ENCODE peak calls at places on chromosomes 13 and 19, in ten cellular contexts. Z is neural progenitor cell; B is neural crest cell; R is CD4-positive, alpha-beta memory T cell; H is GM04503; C is GM12878; F is endothelial cell; N is effector CD8-positive, alpha-beta T cell; K is stimulated activated naive CD8-positive, alpha-beta T cell treated with anti-CD3 and anti-CD28 coated beads, Interleukin-15, Interleukin-2, amounts not matched to agents 100 U/mL and 50 U/mL, for 24 hours; J is fibroblast of pulmonary artery. U is an unnamed sample.

GRCh38 chr19:3325451-3325850 is 40.9 kb upstream of the NFIC start:
- DNase-seq in Z (no peak), B (no peak), R (no peak), H (no peak), C (no peak), F (no peak), N (no peak), K (no peak), J (no peak), U (no peak)

GRCh38 chr13:112247471-112248405 is 128.4 kb upstream of the SPACA7 start:
- DNase-seq in Z (no peak), B (no peak), R (no peak), H (no peak), C (no peak), F (no peak), N (no peak), K (no peak), J (no peak), U (no peak)

GRCh38 chr19:7658219-7658686 is 10.6 kb upstream of the RETN start:
- DNase-seq in Z (peak), B (no peak), R (peak), H (no peak), C (peak), F (no peak), N (no peak), K (peak), J (no peak), U (no peak)

GRCh38 chr19:13953021-13953531 is 767 bp downstream of the DCAF15 start:
- DNase-seq in Z (peak), B (no peak), R (no peak), H (peak), C (no peak), F (no peak), N (peak), K (peak), J (peak), U (no peak)

GRCh38 chr19:41001243-41001971 is 10.3 kb downstream of the CYP2B6 start:
- DNase-seq in Z (peak), B (no peak), R (no peak), H (no peak), C (no peak), F (no peak), N (no peak), K (no peak), J (no peak), U (no peak)

GRCh38 chr13:36518707-36519106 is 86.4 kb downstream of the CCNA1 start:
- DNase-seq in Z (no peak), B (no peak), R (no peak), H (no peak), C (no peak), F (no peak), N (no peak), K (no peak), J (no peak), U (no peak)

GRCh38 chr13:63107163-63107935 is 1691.7 kb upstream of the PCDH20 start:
- DNase-seq in Z (no peak), B (no peak), R (no peak), H (no peak), C (no peak), F (no peak), N (no peak), K (no peak), J (peak), U (no peak)

GRCh38 chr13:50244355-50244912 is 229.2 kb downstream of the KCNRG start:
- DNase-seq in Z (no peak), B (no peak), R (no peak), H (no peak), C (no peak), F (no peak), N (no peak), K (peak), J (no peak), U (no peak)

GRCh38 chr19:36526581-36526980 is 1.5 kb downstream of the ZNF260 start:
- DNase-seq in Z (no peak), B (no peak), R (no peak), H (no peak), C (no peak), F (no peak), N (no peak), K (no peak), J (no peak), U (no peak)

GRCh38 chr19:39112338-39112890 is 13.2 kb upstream of the PAK4 start:
- DNase-seq in Z (no peak), B (no peak), R (no peak), H (no peak), C (no peak), F (no peak), N (no peak), K (no peak), J (no peak), U (no peak)

GRCh38 chr13:80037505-80037888 is 303.4 kb downstream of the SPRY2 start:
- DNase-seq in Z (no peak), B (no peak), R (no peak), H (peak), C (no peak), F (no peak), N (no peak), K (no peak), J (peak), U (no peak)

GRCh38 chr19:16584825-16585801 is 12.9 kb upstream of the SLC35E1 start:
- DNase-seq in Z (no peak), B (no peak), R (no peak), H (no peak), C (no peak), F (no peak), N (no peak), K (no peak), J (no peak), U (no peak)

GRCh38 chr19:47390533-47391488 is 28.5 kb downstream of the MEIS3 start:
- DNase-seq in Z (peak), B (no peak), R (no peak), H (no peak), C (no peak), F (no peak), N (no peak), K (no peak), J (no peak), U (no peak)

GRCh38 chr19:20863176-20863575 is 59.9 kb upstream of the ZNF85 start:
- DNase-seq in Z (no peak), B (no peak), R (no peak), H (no peak), C (no peak), F (no peak), N (no peak), K (no peak), J (no peak), U (no peak)

GRCh38 chr19:43229315-43229714 is 23.9 kb upstream of the PSG4 start:
- DNase-seq in Z (no peak), B (no peak), R (no peak), H (no peak), C (no peak), F (no peak), N (no peak), K (no peak), J (peak), U (no peak)

GRCh38 chr13:46609726-46610125 is 56.8 kb downstream of the LRCH1 start:
- DNase-seq in Z (no peak), B (no peak), R (no peak), H (no peak), C (no peak), F (no peak), N (no peak), K (no peak), J (no peak), U (no peak)

GRCh38 chr19:1269478-1270167 is 491 bp downstream of the CIRBP start:
- DNase-seq in Z (peak), B (peak), R (peak), H (no peak), C (no peak), F (peak), N (peak), K (peak), J (peak), U (peak)

GRCh38 chr13:40552895-40553294 is 113.5 kb downstream of the FOXO1 start:
- DNase-seq in Z (no peak), B (no peak), R (no peak), H (no peak), C (no peak), F (no peak), N (no peak), K (no peak), J (no peak), U (no peak)

GRCh38 chr13:26707122-26708006 is 53.2 kb downstream of the GPR12 start:
- DNase-seq in Z (peak), B (peak), R (peak), H (peak), C (no peak), F (peak), N (peak), K (peak), J (peak), U (no peak)

GRCh38 chr13:47399599-47399998 is 502.7 kb upstream of the HTR2A start:
- DNase-seq in Z (no peak), B (no peak), R (no peak), H (no peak), C (no peak), F (no peak), N (no peak), K (no peak), J (no peak), U (no peak)

GRCh38 chr19:41997851-41998229 is 3.8 kb upstream of the ATP1A3 start:
- DNase-seq in Z (no peak), B (no peak), R (no peak), H (no peak), C (no peak), F (no peak), N (no peak), K (no peak), J (no peak), U (no peak)

GRCh38 chr19:55053735-55054134 is 9.2 kb downstream of the RDH13 start:
- DNase-seq in Z (no peak), B (no peak), R (no peak), H (no peak), C (no peak), F (no peak), N (no peak), K (no peak), J (no peak), U (no peak)

GRCh38 chr19:40763963-40764362 is 11.4 kb upstream of the MIA start:
- DNase-seq in Z (no peak), B (no peak), R (no peak), H (no peak), C (no peak), F (no peak), N (no peak), K (peak), J (no peak), U (no peak)

GRCh38 chr13:50306096-50306495 is 290.9 kb downstream of the KCNRG start:
- DNase-seq in Z (no peak), B (no peak), R (no peak), H (no peak), C (no peak), F (no peak), N (no peak), K (no peak), J (no peak), U (no peak)

GRCh38 chr19:47315125-47315821 is 5.6 kb downstream of the C5AR1 start:
- DNase-seq in Z (no peak), B (no peak), R (no peak), H (peak), C (no peak), F (no peak), N (no peak), K (peak), J (peak), U (no peak)

GRCh38 chr13:46124531-46124966 is 19.7 kb upstream of the CPB2 start:
- DNase-seq in Z (no peak), B (no peak), R (no peak), H (no peak), C (no peak), F (no peak), N (no peak), K (peak), J (no peak), U (no peak)

GRCh38 chr19:33640773-33641172 is 19.0 kb downstream of the CHST8 start:
- DNase-seq in Z (no peak), B (no peak), R (no peak), H (no peak), C (no peak), F (no peak), N (no peak), K (no peak), J (no peak), U (no peak)

GRCh38 chr13:34371645-34372044 is 553.7 kb downstream of the RFC3 start:
- DNase-seq in Z (no peak), B (no peak), R (no peak), H (no peak), C (no peak), F (no peak), N (no peak), K (no peak), J (no peak), U (no peak)

GRCh38 chr19:29583196-29584006 is 22.7 kb upstream of the POP4 start:
- DNase-seq in Z (no peak), B (no peak), R (no peak), H (no peak), C (no peak), F (no peak), N (no peak), K (no peak), J (peak), U (no peak)

GRCh38 chr19:16153582-16154336 is 10.3 kb downstream of the HSH2D start:
- DNase-seq in Z (peak), B (no peak), R (no peak), H (no peak), C (no peak), F (no peak), N (no peak), K (no peak), J (no peak), U (no peak)

GRCh38 chr13:79079351-79079839 is 326.7 kb downstream of the RBM26 start:
- DNase-seq in Z (no peak), B (no peak), R (no peak), H (no peak), C (no peak), F (no peak), N (no peak), K (no peak), J (no peak), U (no peak)

GRCh38 chr19:38317104-38317612 is 1.4 kb upstream of the YIF1B start:
- DNase-seq in Z (no peak), B (no peak), R (peak), H (no peak), C (no peak), F (no peak), N (no peak), K (peak), J (no peak), U (no peak)

GRCh38 chr19:1676351-1677266 is 24.2 kb upstream of the TCF3 start:
- DNase-seq in Z (no peak), B (no peak), R (no peak), H (no peak), C (no peak), F (no peak), N (no peak), K (no peak), J (no peak), U (no peak)

GRCh38 chr19:35139618-35139943 is 957 bp downstream of the FXYD1 start:
- DNase-seq in Z (no peak), B (no peak), R (no peak), H (no peak), C (no peak), F (no peak), N (no peak), K (no peak), J (no peak), U (no peak)

GRCh38 chr13:81138353-81138995 is 797.5 kb upstream of the SPRY2 start:
- DNase-seq in Z (no peak), B (no peak), R (no peak), H (no peak), C (no peak), F (no peak), N (no peak), K (no peak), J (no peak), U (no peak)

GRCh38 chr19:47152632-47153031 is 22.0 kb downstream of the SAE1 start:
- DNase-seq in Z (no peak), B (no peak), R (no peak), H (no peak), C (no peak), F (no peak), N (no peak), K (no peak), J (no peak), U (no peak)

GRCh38 chr13:29484236-29484635 is 111.3 kb downstream of the SLC7A1 start:
- DNase-seq in Z (peak), B (no peak), R (no peak), H (no peak), C (no peak), F (no peak), N (no peak), K (no peak), J (no peak), U (no peak)

GRCh38 chr13:100789025-100789424 is 114.4 kb upstream of the TMTC4 start:
- DNase-seq in Z (no peak), B (no peak), R (no peak), H (no peak), C (no peak), F (no peak), N (no peak), K (no peak), J (no peak), U (no peak)

U was measured in T-helper 22 cell.